ENCODE peak calls at places on chromosomes 6 and 20, in ten cellular contexts. C is WTC11, Q is neural crest cell, K is upper lobe of left lung, F is endothelial cell, J is lower lobe of right lung, I is MCF 10A, W is mesothelial cell of epicardium, O is cardiac fibroblast, Y is spleen. D is an unnamed sample.

GRCh38 chr6:144302701-144303351 is 17.7 kb downstream of the UTRN start:
- DNase-seq in F (no peak), K (no peak), C (no peak), Q (no peak), J (no peak), O (no peak), Y (no peak), W (no peak), I (no peak), D (no peak)

GRCh38 chr6:169997930-169998218 is 246.5 kb downstream of the ERMARD start:
- DNase-seq in O (no peak), F (no peak), J (no peak), W (peak; percentile 34), C (no peak), I (no peak), Q (no peak), K (peak; percentile 45), Y (peak; percentile 69), D (no peak)

GRCh38 chr6:45327956-45328522 is at the start of gene RUNX2:
- DNase-seq in I (peak; percentile 25), W (no peak), Y (no peak), O (peak; percentile 91), Q (no peak), J (no peak), K (no peak), C (no peak), F (peak; percentile 3), D (no peak)

GRCh38 chr6:20205722-20206154 is 6.5 kb downstream of the MBOAT1 start:
- DNase-seq in F (no peak), Y (peak; percentile 79), C (no peak), I (no peak), J (no peak), W (no peak), Q (no peak), K (no peak), O (no peak), D (no peak)

GRCh38 chr20:62716198-62716940 is 7.7 kb downstream of the NTSR1 start:
- DNase-seq in I (no peak), Q (no peak), Y (no peak), W (no peak), C (no peak), F (no peak), K (peak; percentile 60), O (peak; percentile 28), J (no peak), D (no peak)

GRCh38 chr6:54335871-54336270 is 27.6 kb downstream of the TINAG start:
- DNase-seq in O (peak; percentile 92), Y (no peak), J (no peak), F (no peak), I (peak; percentile 95), Q (no peak), C (no peak), K (no peak), W (no peak), D (no peak)

GRCh38 chr20:54194724-54195438 is 13.0 kb upstream of the PFDN4 start:
- DNase-seq in Y (no peak), K (no peak), J (no peak), F (no peak), O (no peak), Q (no peak), W (no peak), I (no peak), C (no peak), D (no peak)

GRCh38 chr20:39025883-39026282 is 63.7 kb downstream of the DHX35 start:
- DNase-seq in J (no peak), Q (no peak), F (no peak), C (no peak), W (no peak), K (no peak), O (no peak), Y (no peak), I (no peak), D (no peak)

GRCh38 chr6:158629376-158630221 is 14.9 kb downstream of the DYNLT1 start:
- DNase-seq in K (no peak), W (no peak), C (peak; percentile 57), J (no peak), F (no peak), O (no peak), Q (no peak), Y (no peak), I (no peak), D (no peak)

GRCh38 chr6:106446287-106446885 is 85.9 kb downstream of the CRYBG1 start:
- DNase-seq in K (no peak), O (peak; percentile 31), J (no peak), Q (no peak), C (no peak), I (peak; percentile 33), Y (no peak), F (no peak), W (no peak), D (no peak)

GRCh38 chr20:50120935-50121693 is 8.2 kb upstream of the UBE2V1 start:
- DNase-seq in O (peak; percentile 80), J (peak; percentile 63), Y (peak; percentile 87), F (peak; percentile 53), W (no peak), I (peak; percentile 75), C (peak; percentile 70), Q (no peak), K (no peak), D (no peak)

GRCh38 chr6:38483526-38483925 is 156.2 kb downstream of the BTBD9 start:
- DNase-seq in Y (no peak), I (no peak), K (no peak), W (no peak), F (no peak), J (no peak), O (no peak), C (no peak), Q (no peak), D (no peak)

GRCh38 chr6:161200610-161201201 is 73.2 kb downstream of the AGPAT4 start:
- DNase-seq in K (no peak), I (no peak), J (no peak), W (no peak), F (no peak), Y (no peak), C (no peak), Q (no peak), O (no peak), D (no peak)
- TF ChIP-seq CTCF in K (no peak), I (no peak), J (no peak), W (no peak), F (no peak), Y (no peak), C (no peak), Q (peak; percentile 31), O (no peak), D (peak; percentile 24)

DNA sequence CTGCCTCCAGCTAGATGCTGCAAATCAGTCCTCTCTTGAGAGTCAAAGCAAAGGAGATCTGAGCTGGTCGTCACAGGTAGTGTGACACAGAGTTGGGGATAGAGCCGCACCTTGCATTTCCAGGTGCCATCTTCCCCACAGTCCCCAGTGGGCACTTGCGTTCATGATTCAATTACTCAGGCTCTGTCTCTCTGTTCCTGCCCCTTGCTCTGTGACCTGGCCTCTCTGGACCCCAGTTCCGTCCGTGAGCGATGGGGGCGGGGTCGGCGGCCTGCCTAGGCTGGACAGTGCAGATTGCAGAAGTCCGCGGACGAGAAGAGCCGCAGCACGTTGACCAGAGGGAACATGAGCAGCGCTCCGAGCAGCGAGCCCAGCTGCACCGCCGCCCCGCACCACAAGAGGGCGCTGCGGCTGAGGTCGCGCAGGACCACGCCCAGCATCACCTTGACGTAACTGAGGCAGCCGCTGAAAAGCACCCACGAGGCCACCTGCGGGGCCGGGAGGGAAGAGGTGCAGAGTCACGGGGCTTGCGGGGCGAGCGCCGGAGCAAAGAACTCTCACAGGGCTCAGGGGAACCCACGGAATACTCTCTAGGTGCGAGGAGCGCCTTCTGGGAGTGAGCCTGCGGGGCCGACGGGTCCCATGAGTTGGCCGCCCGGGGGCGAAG is 7.4 kb downstream of the SLC52A3 start:
- DNase-seq in F (peak; percentile 79), W (peak; percentile 73), I (no peak), Q (peak; percentile 51), K (peak; percentile 91), O (peak; percentile 18), C (peak; percentile 76), J (peak; percentile 68), Y (no peak), D (peak; percentile 68)
- TF ChIP-seq CTCF in F (peak; percentile 99), W (peak; percentile 97), I (peak; percentile 56), Q (peak; percentile 91), K (peak; percentile 67), O (peak; percentile 83), C (peak; percentile 100), J (peak; percentile 81), Y (peak; percentile 53), D (peak; percentile 99)

GRCh38 chr20:18377896-18378481 is 88.8 kb downstream of the DZANK1 start:
- DNase-seq in I (no peak), K (no peak), O (no peak), C (no peak), Q (no peak), Y (no peak), W (no peak), J (no peak), F (no peak), D (no peak)

DNA sequence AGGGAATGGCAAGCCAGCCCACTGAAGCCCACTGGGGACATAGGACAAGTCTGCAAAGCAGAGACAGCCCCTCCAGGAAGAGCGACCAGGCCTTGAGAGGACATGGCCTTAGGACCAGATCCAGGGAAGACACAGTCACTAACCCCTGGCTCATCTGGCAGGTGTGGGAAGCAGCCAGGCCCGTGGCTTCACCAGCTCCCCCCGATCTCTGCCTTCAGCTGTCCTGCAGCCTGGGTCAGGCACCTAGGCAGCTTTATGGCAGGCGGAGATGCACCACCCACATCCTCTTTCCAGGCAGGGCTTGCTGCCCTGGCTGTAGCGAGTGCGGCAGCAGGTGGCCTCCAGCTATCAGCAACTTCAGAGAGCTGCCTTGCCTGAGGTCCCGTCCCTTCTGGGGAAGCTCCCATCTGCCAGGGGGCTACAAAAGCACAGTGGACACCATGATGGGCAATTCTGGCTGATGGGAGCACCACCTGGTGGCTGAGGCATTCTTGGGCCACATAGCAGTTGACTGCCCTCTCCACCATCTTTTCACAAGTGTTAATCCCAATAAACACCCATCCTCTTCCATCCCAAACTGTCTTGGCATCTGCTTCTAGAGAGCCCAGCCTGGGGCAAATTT is 85.8 kb downstream of the DZANK1 start:
- DNase-seq in C (peak; percentile 50), W (no peak), K (peak; percentile 42), J (no peak), F (no peak), O (no peak), Y (no peak), Q (no peak), I (no peak), D (no peak)
- TF ChIP-seq CTCF in C (no peak), W (no peak), K (no peak), J (no peak), F (no peak), O (no peak), Y (no peak), Q (no peak), I (no peak), D (peak; percentile 28)

DNA sequence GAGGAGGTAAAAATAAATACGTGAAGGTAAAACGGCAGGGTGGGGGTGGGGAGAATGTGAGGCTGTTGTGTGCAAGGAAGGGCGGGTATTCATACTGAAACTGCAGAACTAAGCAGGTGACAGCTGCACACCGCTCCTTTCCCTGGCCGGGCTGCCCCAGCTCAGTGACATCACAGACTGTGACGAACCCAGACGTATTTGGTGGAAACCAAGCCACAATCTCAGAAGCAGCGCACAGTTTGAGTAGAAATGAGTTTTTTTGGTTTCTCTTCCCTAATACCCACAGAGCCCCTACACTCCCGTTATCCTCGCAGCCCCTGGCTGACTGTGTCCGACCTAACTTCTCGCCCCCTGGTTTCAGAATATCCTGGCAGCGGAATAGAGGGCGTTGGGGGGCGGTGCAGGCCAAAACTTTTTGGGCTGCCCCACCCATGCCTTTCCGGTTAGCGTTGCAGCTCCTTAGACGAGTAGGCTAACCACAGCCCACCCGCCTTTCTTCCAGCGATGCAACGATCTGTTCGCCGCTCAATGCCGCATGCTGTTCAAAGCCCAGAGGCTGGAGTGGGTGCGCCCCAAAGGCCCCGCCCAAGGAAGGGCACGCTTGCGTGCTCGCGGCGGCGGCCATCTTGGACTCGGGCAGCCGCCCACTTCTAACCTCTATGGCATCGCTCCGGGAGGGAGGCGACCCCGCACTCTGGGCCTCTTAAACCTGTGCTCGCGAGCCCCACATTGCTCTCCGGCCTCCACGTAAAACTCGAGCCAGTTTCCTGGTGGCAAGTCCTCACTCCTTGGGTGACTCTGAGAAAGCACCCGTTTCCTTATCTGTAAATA is 9.1 kb downstream of the BAK1 start:
- DNase-seq in F (peak; percentile 73), O (peak; percentile 77), J (peak; percentile 91), W (peak; percentile 79), Y (peak; percentile 97), I (peak; percentile 66), K (peak; percentile 95), Q (peak; percentile 69), C (peak; percentile 76), D (peak; percentile 58)
- TF ChIP-seq CTCF in F (no peak), O (no peak), J (no peak), W (no peak), Y (peak; percentile 6), I (no peak), K (no peak), Q (no peak), C (no peak), D (no peak)

D was measured in progenitor cell of endocrine pancreas.